ENCODE peak calls at places on chromosome 12, in six cellular contexts. B, D, G, L, T and O are unnamed samples.

GRCh38 chr12:78085562-78086182 is 255.0 kb downstream of the NAV3 start:
- DNase-seq in T (peak), L (no peak), B (no peak), G (no peak), D (no peak), O (no peak)

GRCh38 chr12:78880078-78880477 is 15.5 kb downstream of the SYT1 start:
- DNase-seq in T (no peak), D (no peak), G (no peak), B (no peak), L (no peak), O (peak)

GRCh38 chr12:70982991-70983390 is 62.5 kb upstream of the PTPRR start:
- DNase-seq in L (no peak), T (no peak), B (no peak), D (no peak), G (no peak), O (peak)

GRCh38 chr12:56221757-56222530 is at the start of gene RNF41:
- DNase-seq in B (peak), D (peak), L (peak), T (peak), G (peak), O (peak)

GRCh38 chr12:114703060-114703493 is 19.1 kb upstream of the TBX3 start:
- DNase-seq in T (no peak), B (no peak), L (no peak), D (no peak), G (no peak), O (no peak)

GRCh38 chr12:53940448-53941014 is 1.9 kb downstream of the HOXC13 start:
- DNase-seq in D (no peak), B (no peak), G (no peak), L (no peak), T (no peak), O (no peak)

GRCh38 chr12:120267736-120268135 is 2.2 kb upstream of the PXN start:
- DNase-seq in T (no peak), B (no peak), G (no peak), D (no peak), L (no peak), O (no peak)

GRCh38 chr12:27500546-27500945 is 23.5 kb upstream of the PPFIBP1 start:
- DNase-seq in T (no peak), D (no peak), G (no peak), L (no peak), B (no peak), O (no peak)

GRCh38 chr12:6476496-6476895 is 6.0 kb upstream of the VAMP1 start:
- DNase-seq in B (no peak), G (peak), L (no peak), T (peak), D (no peak), O (peak)

GRCh38 chr12:14454098-14454907 is 88.8 kb downstream of the ATF7IP start:
- DNase-seq in B (no peak), D (peak), L (peak), G (no peak), T (peak), O (no peak)

GRCh38 chr12:49364989-49365388 is 2.3 kb upstream of the SPATS2 start:
- DNase-seq in B (no peak), T (peak), G (no peak), D (no peak), L (no peak), O (no peak)

GRCh38 chr12:108375986-108376663 is 37.0 kb upstream of the CMKLR1 start:
- DNase-seq in T (no peak), G (no peak), D (no peak), L (no peak), B (no peak), O (no peak)

GRCh38 chr12:86660488-86661171 is 404.4 kb upstream of the MGAT4C start:
- DNase-seq in B (no peak), G (no peak), T (no peak), L (peak), D (no peak), O (no peak)

GRCh38 chr12:95653761-95654546 is 102.7 kb upstream of the USP44 start:
- DNase-seq in B (no peak), G (peak), T (peak), D (no peak), L (no peak), O (peak)

GRCh38 chr12:44812062-44812461 is 64.1 kb downstream of the NELL2 start:
- DNase-seq in T (no peak), L (peak), B (no peak), G (no peak), D (no peak), O (no peak)

GRCh38 chr12:46494424-46494823 is 121.9 kb upstream of the SLC38A2 start:
- DNase-seq in L (peak), D (no peak), G (no peak), B (no peak), T (peak), O (no peak)

GRCh38 chr12:86134571-86134970 is 121.6 kb downstream of the MGAT4C start:
- DNase-seq in L (peak), B (no peak), G (peak), T (no peak), D (no peak), O (no peak)

GRCh38 chr12:109462868-109463692 is 14.0 kb downstream of the KCTD10 start:
- DNase-seq in D (peak), T (peak), L (peak), G (peak), B (no peak), O (peak)

GRCh38 chr12:16384732-16385131 is 37.3 kb downstream of the MGST1 start:
- DNase-seq in G (no peak), T (no peak), D (no peak), B (no peak), L (no peak), O (no peak)

GRCh38 chr12:31220633-31221565 is 105.1 kb downstream of the SINHCAF start:
- DNase-seq in L (no peak), D (no peak), G (no peak), B (peak), T (peak), O (no peak)

GRCh38 chr12:119444462-119445044 is 110.0 kb downstream of the CCDC60 start:
- DNase-seq in T (peak), D (peak), B (no peak), G (no peak), L (peak), O (no peak)

GRCh38 chr12:53268637-53269562 is 801 bp downstream of the ESPL1 start:
- DNase-seq in D (no peak), L (peak), G (no peak), T (peak), B (peak), O (no peak)

GRCh38 chr12:6116481-6117021 is 7.9 kb downstream of the VWF start:
- DNase-seq in G (no peak), D (no peak), T (no peak), L (no peak), B (no peak), O (peak)

GRCh38 chr12:55694651-55695050 is 13.1 kb downstream of the ITGA7 start:
- DNase-seq in D (no peak), B (no peak), L (no peak), G (no peak), T (no peak), O (no peak)

GRCh38 chr12:131673519-131674265 is 37.2 kb upstream of the SFSWAP start:
- DNase-seq in G (no peak), T (no peak), D (no peak), B (no peak), L (peak), O (no peak)

GRCh38 chr12:26963413-26963812 is 25.1 kb downstream of the FGFR1OP2 start:
- DNase-seq in T (no peak), G (no peak), D (no peak), B (no peak), L (no peak), O (no peak)

GRCh38 chr12:40692617-40693502 is 621 bp downstream of the CNTN1 start:
- DNase-seq in G (no peak), B (peak), T (no peak), L (no peak), D (peak), O (peak)

GRCh38 chr12:66409195-66409871 is 107.0 kb downstream of the HELB start:
- DNase-seq in D (peak), G (peak), T (peak), L (peak), B (no peak), O (peak)

GRCh38 chr12:46555379-46555778 is 182.8 kb upstream of the SLC38A2 start:
- DNase-seq in D (no peak), L (peak), G (no peak), T (peak), B (no peak), O (peak)

GRCh38 chr12:43795716-43796282 is 10.3 kb downstream of the TWF1 start:
- DNase-seq in B (no peak), G (no peak), L (no peak), T (no peak), D (no peak), O (no peak)

GRCh38 chr12:23083267-23083666 is 458.3 kb downstream of the ETNK1 start:
- DNase-seq in L (peak), G (no peak), T (no peak), B (no peak), D (no peak), O (no peak)

GRCh38 chr12:25151476-25151875 is 43.5 kb downstream of the DNAI7 start:
- DNase-seq in T (peak), L (peak), B (peak), G (peak), D (peak), O (peak)

GRCh38 chr12:51887476-51888315 is at the start of gene ANKRD33:
- DNase-seq in B (peak), L (no peak), G (no peak), D (peak), T (no peak), O (no peak)

GRCh38 chr12:67459578-67459977 is 189.0 kb upstream of the DYRK2 start:
- DNase-seq in L (no peak), B (no peak), G (no peak), D (no peak), T (no peak), O (no peak)

GRCh38 chr12:31216479-31216878 is 109.5 kb downstream of the SINHCAF start:
- DNase-seq in D (no peak), T (no peak), G (no peak), B (no peak), L (no peak), O (no peak)

GRCh38 chr12:132414634-132415340 is 75.2 kb upstream of the FBRSL1 start:
- DNase-seq in L (peak), D (peak), T (peak), G (peak), B (peak), O (peak)